ENCODE peak calls at places on chromosomes 7 and 10, in nine cellular contexts. U, I, O, N, F, M, B, A and G are unnamed samples.

GRCh38 chr10:110893559-110894179 is 21.9 kb downstream of the PDCD4 start:
- DNase-seq in M (peak; percentile 31), B (peak; percentile 68), U (peak; percentile 44), O (peak; percentile 57), N (no peak), F (no peak), I (peak; percentile 69), A (no peak), G (peak; percentile 29)

GRCh38 chr7:80453699-80454340 is 58.0 kb downstream of the GNAT3 start:
- DNase-seq in F (peak; percentile 13), B (peak; percentile 9), M (no peak), I (peak; percentile 52), A (no peak), N (no peak), O (peak; percentile 24), U (peak; percentile 17), G (no peak)

GRCh38 chr7:134691820-134692705 is 45.4 kb downstream of the BPGM start:
- DNase-seq in I (no peak), F (no peak), B (no peak), N (no peak), M (peak; percentile 86), A (no peak), O (no peak), U (no peak), G (no peak)

GRCh38 chr10:75538144-75538543 is 106.7 kb downstream of the LRMDA start:
- DNase-seq in M (no peak), B (peak; percentile 24), F (no peak), O (no peak), N (no peak), U (no peak), A (no peak), I (no peak), G (no peak)

GRCh38 chr7:76513817-76514799 is 3.8 kb downstream of the UPK3B start:
- DNase-seq in N (no peak), F (no peak), M (no peak), B (no peak), U (no peak), I (peak; percentile 3), O (no peak), A (no peak), G (peak; percentile 12)

GRCh38 chr10:35751347-35751746 is 109.3 kb upstream of the FZD8 start:
- DNase-seq in I (no peak), F (no peak), O (no peak), M (no peak), U (no peak), B (no peak), N (no peak), A (no peak), G (no peak)

GRCh38 chr10:133278577-133279265 is 2.1 kb upstream of the ADAM8 start:
- DNase-seq in M (peak; percentile 71), F (peak; percentile 80), A (peak; percentile 51), U (peak; percentile 90), N (no peak), B (peak; percentile 86), O (peak; percentile 93), I (peak; percentile 98), G (peak; percentile 89)

GRCh38 chr7:117673839-117674238 is 194.0 kb downstream of the CFTR start:
- DNase-seq in F (no peak), M (peak; percentile 36), N (no peak), A (no peak), I (peak; percentile 19), O (peak; percentile 61), U (no peak), B (peak; percentile 36), G (peak; percentile 29)

GRCh38 chr7:45697576-45698136 is 123.5 kb downstream of the ADCY1 start:
- DNase-seq in B (no peak), O (peak; percentile 34), F (no peak), N (no peak), M (peak; percentile 36), I (peak; percentile 30), A (no peak), U (no peak), G (no peak)

GRCh38 chr7:67341153-67341768 is 344.6 kb downstream of the TYW1 start:
- DNase-seq in U (no peak), A (no peak), O (no peak), F (no peak), I (no peak), N (no peak), B (no peak), M (no peak), G (no peak)

GRCh38 chr10:118873080-118873737 is 118.4 kb upstream of the CACUL1 start:
- DNase-seq in B (no peak), N (no peak), A (no peak), O (peak; percentile 62), F (no peak), U (peak; percentile 34), I (no peak), M (peak; percentile 30), G (no peak)

GRCh38 chr7:44217852-44218402 is 17.1 kb downstream of the YKT6 start:
- DNase-seq in M (no peak), I (no peak), F (no peak), N (no peak), B (no peak), U (no peak), A (no peak), O (no peak), G (no peak)

GRCh38 chr7:142636751-142637150 is 112.5 kb upstream of the PRSS1 start:
- DNase-seq in A (no peak), M (no peak), O (no peak), N (no peak), I (no peak), F (peak; percentile 69), B (no peak), U (no peak), G (no peak)

GRCh38 chr10:25263931-25264330 is 89.1 kb downstream of the GPR158 start:
- DNase-seq in U (no peak), A (no peak), M (peak; percentile 58), O (no peak), B (no peak), I (no peak), N (no peak), F (no peak), G (no peak)

GRCh38 chr10:13528138-13528874 is 508 bp downstream of the BEND7 start:
- DNase-seq in U (peak; percentile 22), O (peak; percentile 18), B (no peak), N (no peak), A (no peak), M (no peak), F (no peak), I (no peak), G (peak; percentile 64)

GRCh38 chr7:37311282-37311868 is 137.3 kb downstream of the ELMO1 start:
- DNase-seq in U (no peak), M (peak; percentile 1), N (no peak), I (no peak), O (no peak), A (no peak), F (peak; percentile 28), B (no peak), G (no peak)

GRCh38 chr7:107404740-107405537 is 64.9 kb upstream of the GPR22 start:
- DNase-seq in N (no peak), O (peak; percentile 34), M (no peak), B (no peak), I (no peak), F (no peak), U (peak; percentile 8), A (no peak), G (no peak)

GRCh38 chr7:30469303-30469702 is 9.3 kb downstream of the NOD1 start:
- DNase-seq in U (peak; percentile 51), O (peak; percentile 95), B (no peak), F (no peak), I (no peak), N (peak; percentile 72), M (peak; percentile 100), A (no peak), G (no peak)

GRCh38 chr7:73683916-73684693 is 708 bp downstream of the BUD23 start:
- DNase-seq in F (no peak), M (no peak), N (no peak), U (no peak), A (no peak), I (no peak), O (no peak), B (no peak), G (no peak)

GRCh38 chr10:124090630-124091209 is 2.7 kb downstream of the CHST15 start:
- DNase-seq in B (no peak), O (no peak), U (no peak), N (peak; percentile 73), M (no peak), F (no peak), A (no peak), I (no peak), G (no peak)
- TF ChIP-seq CTCF in B (no peak), O (no peak), U (no peak), N (no peak), M (no peak), F (no peak), A (no peak), I (no peak), G (no peak)

DNA sequence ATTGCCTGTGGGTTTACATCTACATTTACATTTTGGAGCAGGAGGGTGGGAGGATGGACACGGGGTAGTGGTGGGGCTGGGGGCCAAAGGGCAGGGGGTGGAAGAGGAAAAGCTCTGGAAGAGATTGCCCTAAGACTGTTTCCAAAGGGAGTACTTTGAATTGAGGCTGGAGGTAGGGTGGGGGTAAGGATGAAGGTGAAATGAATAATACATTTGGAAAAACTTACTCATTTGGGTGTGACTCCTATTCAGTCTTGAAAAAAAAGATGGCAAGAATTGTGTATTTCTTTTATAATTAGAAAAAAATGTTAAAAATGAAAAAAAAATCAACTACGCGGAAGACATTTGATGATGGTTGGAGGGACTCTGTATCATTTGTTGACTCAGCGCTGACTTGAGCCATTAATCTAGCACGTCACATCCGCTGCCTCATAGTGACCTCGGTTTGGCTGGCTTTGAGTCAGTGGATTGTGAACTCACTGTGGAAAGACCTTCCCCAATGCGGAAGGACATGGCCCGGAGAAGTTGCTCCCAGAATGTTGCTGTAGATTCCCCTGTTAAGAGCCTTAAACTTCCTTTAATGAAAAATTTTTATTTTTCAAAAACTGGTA is 2.8 kb downstream of the FAM180A start:
- DNase-seq in U (peak; percentile 83), N (no peak), I (no peak), M (peak; percentile 99), F (no peak), A (no peak), B (no peak), O (peak; percentile 96), G (no peak)
- TF ChIP-seq CTCF in U (no peak), N (no peak), I (no peak), M (no peak), F (no peak), A (no peak), B (no peak), O (no peak), G (no peak)

GRCh38 chr7:151115121-151115835 is 29.0 kb downstream of the AGAP3 start:
- DNase-seq in A (peak; percentile 6), O (peak; percentile 46), I (no peak), N (no peak), F (peak; percentile 48), B (peak; percentile 41), M (no peak), U (no peak), G (peak; percentile 81)
- TF ChIP-seq CTCF in A (no peak), O (no peak), I (no peak), N (no peak), F (no peak), B (no peak), M (no peak), U (no peak), G (no peak)

DNA sequence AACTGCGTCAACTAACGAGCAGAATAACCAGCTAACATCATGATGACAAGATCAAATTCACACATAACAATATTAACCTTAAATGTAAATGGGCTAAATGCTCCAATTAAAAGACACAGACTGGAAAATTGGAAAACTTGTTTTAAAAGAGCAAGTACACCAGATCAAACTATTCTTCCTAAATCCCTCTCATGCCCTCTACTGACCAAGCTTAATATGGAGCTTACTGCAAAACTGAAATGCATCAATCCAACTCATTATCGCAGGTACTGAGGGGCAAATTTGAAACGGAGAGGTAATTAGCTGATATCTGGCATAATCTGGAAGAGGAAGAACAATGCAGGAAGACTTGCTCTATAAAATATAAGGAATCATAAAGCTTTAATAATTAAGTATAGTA is 1223.8 kb downstream of the NXPH1 start:
- DNase-seq in A (no peak), N (no peak), B (no peak), F (no peak), I (peak; percentile 11), O (no peak), U (no peak), M (no peak), G (no peak)
- TF ChIP-seq CTCF in A (no peak), N (no peak), B (no peak), F (no peak), I (peak; percentile 1), O (no peak), U (no peak), M (peak; percentile 13), G (no peak)